ENCODE peak calls at places on chromosomes 1 and 21, in ten cellular contexts. G is glomerular endothelial cell; E is NCI-H1436 treated with DMSO at 0.1 percent for 48 hours; O is GM10248; U is naive thymus-derived CD4-positive, alpha-beta T cell; H is ACHN; J is endodermal cell; W is stimulated activated CD4-positive, alpha-beta T cell treated with anti-CD3 and anti-CD28 coated beads, TNF-alpha, amount 100 ng/mL, for 4 hours; L is lower leg skin; I is aorta. Z is an unnamed sample.

GRCh38 chr1:118914379-118915161 is 73.6 kb downstream of the TBX15 start:
- DNase-seq in O (no peak), W (no peak), G (no peak), E (no peak), I (no peak), H (peak; percentile 70), U (no peak), L (no peak), J (no peak), Z (no peak)

GRCh38 chr1:168687796-168688195 is 41.2 kb downstream of the DPT start:
- DNase-seq in W (no peak), G (no peak), J (peak; percentile 56), I (no peak), L (no peak), U (no peak), H (peak; percentile 12), O (no peak), E (no peak), Z (no peak)

GRCh38 chr1:68322837-68323687 is 90.7 kb upstream of the WLS start:
- DNase-seq in E (no peak), G (no peak), O (no peak), L (peak; percentile 92), H (no peak), J (no peak), U (no peak), W (no peak), I (peak; percentile 81), Z (no peak)

GRCh38 chr1:48775817-48776399 is 783 bp downstream of the BEND5 start:
- DNase-seq in O (no peak), J (peak; percentile 50), W (no peak), G (no peak), I (no peak), L (no peak), H (no peak), U (no peak), E (no peak), Z (peak; percentile 7)

GRCh38 chr1:11960276-11960675 is 20.0 kb upstream of the MFN2 start:
- DNase-seq in I (no peak), U (no peak), O (no peak), H (no peak), E (no peak), W (no peak), G (no peak), L (no peak), J (no peak), Z (no peak)

GRCh38 chr1:22133247-22133927 is 9.5 kb downstream of the WNT4 start:
- DNase-seq in O (no peak), W (no peak), J (peak; percentile 69), E (no peak), G (no peak), L (no peak), H (no peak), U (no peak), I (no peak), Z (no peak)

GRCh38 chr1:157045251-157046218 is at the start of gene ARHGEF11:
- DNase-seq in U (peak; percentile 7), W (peak; percentile 9), G (no peak), I (peak; percentile 98), E (peak; percentile 10), O (peak; percentile 81), H (peak; percentile 94), J (peak; percentile 94), L (peak; percentile 97), Z (peak; percentile 90)

GRCh38 chr1:7043232-7043549 is 257.9 kb downstream of the CAMTA1 start:
- DNase-seq in I (no peak), O (no peak), L (no peak), W (no peak), G (no peak), J (peak; percentile 42), H (no peak), U (no peak), E (no peak), Z (no peak)

GRCh38 chr1:156639601-156640101 is 2.3 kb upstream of the BCAN start:
- DNase-seq in E (no peak), U (no peak), I (no peak), H (no peak), W (no peak), G (no peak), L (no peak), J (no peak), O (no peak), Z (no peak)

GRCh38 chr1:232969791-232970190 is 19.4 kb downstream of the NTPCR start:
- DNase-seq in E (no peak), G (no peak), W (no peak), J (no peak), I (no peak), O (no peak), L (no peak), U (no peak), H (no peak), Z (no peak)

GRCh38 chr1:182301467-182302198 is 90.0 kb downstream of the GLUL start:
- DNase-seq in I (no peak), J (peak; percentile 57), W (no peak), E (no peak), H (no peak), G (no peak), O (no peak), U (peak; percentile 27), L (no peak), Z (peak; percentile 27)

GRCh38 chr1:33294071-33295010 is 26.6 kb downstream of the A3GALT2 start:
- DNase-seq in W (no peak), E (no peak), O (no peak), I (peak; percentile 52), U (no peak), L (no peak), H (no peak), G (no peak), J (no peak), Z (no peak)

GRCh38 chr1:37808369-37809319 is 636 bp upstream of the YRDC start:
- DNase-seq in H (peak; percentile 80), L (peak; percentile 85), E (no peak), O (peak; percentile 84), W (peak; percentile 22), J (peak; percentile 74), I (peak; percentile 92), G (no peak), U (peak; percentile 5), Z (peak; percentile 66)

GRCh38 chr1:205294175-205294913 is 27.2 kb downstream of the NUAK2 start:
- DNase-seq in U (no peak), J (peak; percentile 85), H (peak; percentile 92), W (no peak), E (no peak), G (peak; percentile 73), L (no peak), I (no peak), O (no peak), Z (no peak)

GRCh38 chr1:11100149-11100493 is 452 bp upstream of the EXOSC10 start:
- DNase-seq in O (no peak), G (no peak), W (no peak), J (no peak), U (no peak), E (no peak), I (no peak), H (no peak), L (no peak), Z (no peak)

GRCh38 chr1:192183788-192184187 is 25.5 kb downstream of the RGS18 start:
- DNase-seq in L (no peak), O (no peak), E (no peak), G (no peak), I (no peak), H (no peak), W (no peak), U (no peak), J (no peak), Z (no peak)

GRCh38 chr1:174726880-174727585 is 272.7 kb upstream of the CACYBP start:
- DNase-seq in I (no peak), U (no peak), E (no peak), J (no peak), H (no peak), W (no peak), O (no peak), L (no peak), G (no peak), Z (no peak)

GRCh38 chr1:70818391-70818790 is 229.2 kb downstream of the PTGER3 start:
- DNase-seq in E (no peak), W (no peak), U (no peak), H (no peak), I (no peak), L (no peak), J (no peak), G (no peak), O (no peak), Z (no peak)

GRCh38 chr1:118291686-118292085 is 106.7 kb upstream of the SPAG17 start:
- DNase-seq in G (no peak), W (no peak), O (no peak), E (no peak), J (no peak), L (no peak), U (no peak), I (no peak), H (no peak), Z (no peak)

GRCh38 chr1:47745725-47746609 is 251.2 kb downstream of the TRABD2B start:
- DNase-seq in E (no peak), W (no peak), U (no peak), H (no peak), G (no peak), J (peak; percentile 29), L (peak; percentile 15), I (no peak), O (no peak), Z (no peak)

GRCh38 chr1:212718499-212718898 is 18.9 kb upstream of the BATF3 start:
- DNase-seq in L (no peak), W (no peak), H (peak; percentile 28), J (no peak), I (no peak), U (no peak), G (no peak), E (no peak), O (no peak), Z (no peak)

GRCh38 chr1:223500560-223501425 is 107.6 kb downstream of the CCDC185 start:
- DNase-seq in H (peak; percentile 58), U (no peak), E (no peak), L (no peak), W (no peak), J (peak; percentile 63), O (no peak), G (peak; percentile 68), I (no peak), Z (no peak)

GRCh38 chr21:17613242-17613676 is 558 bp upstream of the BTG3 start:
- DNase-seq in U (no peak), L (peak; percentile 91), I (peak; percentile 79), E (no peak), G (no peak), H (no peak), J (no peak), W (no peak), O (peak; percentile 38), Z (no peak)

GRCh38 chr1:7302873-7303272 is 468.2 kb upstream of the VAMP3 start:
- DNase-seq in G (no peak), L (peak; percentile 14), O (no peak), W (no peak), J (peak; percentile 41), E (peak; percentile 41), H (no peak), I (no peak), U (no peak), Z (no peak)

GRCh38 chr1:155934933-155935590 is 849 bp upstream of the KHDC4 start:
- DNase-seq in H (peak; percentile 75), W (no peak), L (peak; percentile 80), O (no peak), E (no peak), I (no peak), G (no peak), J (peak; percentile 52), U (no peak), Z (no peak)

GRCh38 chr21:14900058-14900457 is 164.7 kb downstream of the NRIP1 start:
- DNase-seq in L (no peak), H (peak; percentile 45), I (no peak), U (no peak), O (no peak), E (no peak), G (no peak), W (no peak), J (no peak), Z (no peak)

GRCh38 chr1:150010388-150011115 is at the start of gene OTUD7B:
- DNase-seq in G (no peak), J (peak; percentile 94), W (peak; percentile 68), L (peak; percentile 97), O (peak; percentile 89), E (no peak), U (peak; percentile 46), H (peak; percentile 91), I (peak; percentile 96), Z (peak; percentile 86)

GRCh38 chr1:95230768-95231191 is 3.2 kb upstream of the RWDD3 start:
- DNase-seq in H (no peak), W (no peak), E (no peak), I (no peak), O (no peak), G (no peak), L (no peak), J (no peak), U (no peak), Z (no peak)